ENCODE peak calls at places on chromosomes 2 and 18, in five cellular contexts. I is fibroblast of pulmonary artery, E is cardiac fibroblast, G is astrocyte, R is astrocyte of the cerebellum. V is an unnamed sample.

GRCh38 chr2:159461076-159461475 is 155.3 kb downstream of the BAZ2B start:
- DNase-seq in I (no peak), E (no peak), G (no peak), R (no peak), V (no peak)

GRCh38 chr2:230895536-230896345 is 29.3 kb downstream of the GPR55 start:
- DNase-seq in I (no peak), E (no peak), G (no peak), R (no peak), V (no peak)

GRCh38 chr2:67854798-67855197 is 208.0 kb downstream of the C1D start:
- DNase-seq in I (no peak), E (no peak), G (no peak), R (no peak), V (no peak)

GRCh38 chr2:240165638-240166037 is 25.2 kb upstream of the OTOS start:
- DNase-seq in I (no peak), E (no peak), G (no peak), R (no peak), V (peak; percentile 20)

GRCh38 chr18:76405761-76406356 is 89.2 kb downstream of the ZNF516 start:
- DNase-seq in I (peak; percentile 78), E (peak; percentile 46), G (no peak), R (no peak), V (no peak)

GRCh38 chr2:110993557-110994231 is 127.0 kb upstream of the BCL2L11 start:
- DNase-seq in I (no peak), E (no peak), G (no peak), R (no peak), V (no peak)

GRCh38 chr2:46847185-46847710 is 68.4 kb downstream of the MCFD2 start:
- DNase-seq in I (peak; percentile 98), E (peak; percentile 99), G (peak; percentile 94), R (peak; percentile 90), V (peak; percentile 94)

GRCh38 chr18:3597159-3597977 is 147.4 kb downstream of the TGIF1 start:
- DNase-seq in I (peak; percentile 39), E (no peak), G (no peak), R (no peak), V (no peak)

GRCh38 chr2:64404002-64404731 is 49.8 kb upstream of the LGALSL start:
- DNase-seq in I (peak; percentile 99), E (peak; percentile 99), G (peak; percentile 69), R (peak; percentile 74), V (no peak)

GRCh38 chr18:31447530-31448191 is at the start of gene DSG3:
- DNase-seq in I (no peak), E (no peak), G (no peak), R (no peak), V (peak; percentile 72)

GRCh38 chr18:46596119-46596518 is 60.9 kb downstream of the LOXHD1 start:
- DNase-seq in I (no peak), E (no peak), G (no peak), R (no peak), V (no peak)

GRCh38 chr2:231391981-231392380 is 3.5 kb upstream of the B3GNT7 start:
- DNase-seq in I (no peak), E (no peak), G (no peak), R (no peak), V (no peak)

GRCh38 chr2:71220743-71221142 is 6.2 kb downstream of the PAIP2B start:
- DNase-seq in I (no peak), E (no peak), G (no peak), R (no peak), V (no peak)

GRCh38 chr18:80034852-80035406 is 695 bp downstream of the RBFA start:
- DNase-seq in I (peak; percentile 3), E (peak; percentile 12), G (no peak), R (no peak), V (no peak)

GRCh38 chr2:215970425-215970824 is 42.9 kb downstream of the MREG start:
- DNase-seq in I (no peak), E (no peak), G (peak; percentile 49), R (no peak), V (no peak)

GRCh38 chr2:32688511-32688910 is 60.7 kb downstream of the TTC27 start:
- DNase-seq in I (peak; percentile 61), E (peak; percentile 52), G (peak; percentile 89), R (peak; percentile 66), V (no peak)

GRCh38 chr18:2974731-2975130 is 38.2 kb downstream of the LPIN2 start:
- DNase-seq in I (no peak), E (no peak), G (no peak), R (no peak), V (no peak)

GRCh38 chr2:33670392-33670937 is 71.4 kb upstream of the FAM98A start:
- DNase-seq in I (no peak), E (no peak), G (no peak), R (no peak), V (no peak)

GRCh38 chr2:188607501-188607900 is 315.8 kb downstream of the GULP1 start:
- DNase-seq in I (no peak), E (peak; percentile 51), G (peak; percentile 49), R (no peak), V (no peak)

GRCh38 chr2:120979921-120980320 is 244.3 kb downstream of the GLI2 start:
- DNase-seq in I (no peak), E (no peak), G (no peak), R (no peak), V (no peak)

GRCh38 chr2:9203006-9203405 is 3.6 kb upstream of the ASAP2 start:
- DNase-seq in I (no peak), E (no peak), G (no peak), R (no peak), V (no peak)

GRCh38 chr2:20629581-20630291 is 21.2 kb downstream of the HS1BP3 start:
- DNase-seq in I (no peak), E (no peak), G (no peak), R (no peak), V (no peak)

GRCh38 chr18:75201936-75202335 is 7.0 kb downstream of the PTGR3 start:
- DNase-seq in I (no peak), E (no peak), G (no peak), R (no peak), V (no peak)

GRCh38 chr2:223046470-223047053 is 5.4 kb upstream of the KCNE4 start:
- DNase-seq in I (no peak), E (no peak), G (peak; percentile 16), R (no peak), V (no peak)

GRCh38 chr2:171902840-171903420 is 8.9 kb upstream of the SLC25A12 start:
- DNase-seq in I (no peak), E (no peak), G (no peak), R (no peak), V (no peak)

GRCh38 chr2:151522556-151522955 is 112.9 kb downstream of the RIF1 start:
- DNase-seq in I (no peak), E (no peak), G (no peak), R (no peak), V (no peak)

GRCh38 chr2:66446924-66447323 is 12.0 kb downstream of the MEIS1 start:
- DNase-seq in I (no peak), E (no peak), G (no peak), R (no peak), V (no peak)
- H3K4me3 ChIP-seq in I (no peak overlapping the region), E (no peak overlapping the region), G (peak overlapping the region; percentile 39), R (peak overlapping the region; percentile 70), V (no peak overlapping the region)

GRCh38 chr2:237171895-237172294 is 86.2 kb downstream of the COPS8 start:
- DNase-seq in I (no peak), E (no peak), G (no peak), R (no peak), V (no peak)

GRCh38 chr2:237167038-237167437 is 81.3 kb downstream of the COPS8 start:
- DNase-seq in I (no peak), E (no peak), G (no peak), R (no peak), V (no peak)

GRCh38 chr2:237167934-237168333 is 82.2 kb downstream of the COPS8 start:
- DNase-seq in I (no peak), E (no peak), G (no peak), R (no peak), V (no peak)

GRCh38 chr2:237170017-237170416 is 84.3 kb downstream of the COPS8 start:
- DNase-seq in I (no peak), E (peak; percentile 47), G (no peak), R (no peak), V (no peak)

GRCh38 chr2:237171396-237171795 is 85.7 kb downstream of the COPS8 start:
- DNase-seq in I (peak; percentile 97), E (peak; percentile 97), G (peak; percentile 94), R (peak; percentile 92), V (no peak)
- TF ChIP-seq CTCF in I (peak; percentile 47), E (peak; percentile 28), G (peak; percentile 54), R (peak; percentile 47), V (peak; percentile 75)

GRCh38 chr2:44134848-44135247 is 33.8 kb upstream of the PPM1B start:
- DNase-seq in I (no peak), E (no peak), G (no peak), R (no peak), V (no peak)

GRCh38 chr2:44135771-44136170 is 32.9 kb upstream of the PPM1B start:
- DNase-seq in I (peak; percentile 51), E (peak; percentile 51), G (peak; percentile 55), R (no peak), V (no peak)

GRCh38 chr2:44136186-44136585 is 32.5 kb upstream of the PPM1B start:
- DNase-seq in I (peak; percentile 45), E (peak; percentile 29), G (peak; percentile 80), R (no peak), V (no peak)

GRCh38 chr2:44137048-44137447 is 31.6 kb upstream of the PPM1B start:
- DNase-seq in I (no peak), E (no peak), G (no peak), R (no peak), V (no peak)

DNA sequence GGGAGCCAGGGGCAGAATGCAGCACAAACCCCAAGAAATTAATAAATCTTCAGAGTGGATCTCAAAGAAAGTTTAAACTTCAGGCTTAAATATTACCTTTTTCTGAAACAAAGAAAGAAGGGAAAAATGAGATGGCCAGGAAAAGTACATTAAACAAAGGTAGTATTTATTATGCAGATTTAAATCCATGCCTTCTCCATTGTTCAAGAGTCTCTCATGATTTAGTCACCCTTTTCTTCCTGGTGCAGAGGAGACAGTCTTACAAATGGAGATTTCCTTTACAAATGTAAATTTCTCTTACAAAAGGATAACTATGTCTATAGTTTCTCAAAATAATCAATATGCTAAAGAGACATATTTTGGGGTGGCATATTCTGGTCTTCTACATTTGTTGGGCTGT is 33.4 kb upstream of the PPM1B start:
- DNase-seq in I (no peak), E (no peak), G (no peak), R (no peak), V (no peak)
- H3K4me3 ChIP-seq in I (no peak overlapping the region), E (no peak overlapping the region), G (no peak overlapping the region), R (no peak overlapping the region), V (no peak overlapping the region)

DNA sequence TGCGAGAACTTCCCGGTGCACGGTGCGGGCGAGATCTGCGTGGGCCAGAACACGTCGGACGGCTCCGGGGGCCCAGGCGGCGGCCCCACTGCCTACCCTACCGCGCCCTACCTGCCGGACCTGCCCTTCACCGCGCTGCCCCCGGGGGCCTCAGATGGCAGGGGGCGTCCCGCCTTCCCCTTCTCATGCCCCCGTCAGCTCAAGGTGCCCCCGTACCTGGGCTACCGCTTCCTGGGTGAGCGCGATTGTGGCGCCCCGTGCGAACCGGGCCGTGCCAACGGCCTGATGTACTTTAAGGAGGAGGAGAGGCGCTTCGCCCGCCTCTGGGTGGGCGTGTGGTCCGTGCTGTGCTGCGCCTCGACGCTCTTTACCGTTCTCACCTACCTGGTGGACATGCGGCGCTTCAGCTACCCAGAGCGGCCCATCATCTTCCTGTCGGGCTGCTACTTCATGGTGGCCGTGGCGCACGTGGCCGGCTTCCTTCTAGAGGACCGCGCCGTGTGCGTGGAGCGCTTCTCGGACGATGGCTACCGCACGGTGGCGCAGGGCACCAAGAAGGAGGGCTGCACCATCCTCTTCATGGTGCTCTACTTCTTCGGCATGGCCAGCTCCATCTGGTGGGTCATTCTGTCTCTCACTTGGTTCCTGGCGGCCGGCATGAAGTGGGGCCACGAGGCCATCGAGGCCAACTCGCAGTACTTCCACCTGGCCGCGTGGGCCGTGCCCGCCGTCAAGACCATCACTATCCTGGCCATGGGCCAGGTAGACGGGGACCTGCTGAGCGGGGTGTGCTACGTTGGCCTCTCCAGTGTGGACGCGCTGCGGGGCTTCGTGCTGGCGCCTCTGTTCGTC is 1.7 kb downstream of the FZD7 start:
- DNase-seq in I (peak; percentile 56), E (peak; percentile 68), G (peak; percentile 71), R (no peak), V (no peak)
- TF ChIP-seq CTCF in I (peak; percentile 33), E (peak; percentile 27), G (peak; percentile 45), R (peak; percentile 76), V (peak; percentile 54)